ENCODE peak calls at places on chromosome 10, in ten cellular contexts. I is WTC11; Y is body of pancreas; F is adrenal gland; N is CD8-positive, alpha-beta T cell; K is tibial nerve; Z is AG04449; C is endodermal cell; X is neural crest cell; U is Peyer's patch. A is an unnamed sample.

GRCh38 chr10:102151774-102152544 is at the start of gene NOLC1:
- DNase-seq in Y (peak; percentile 99), F (peak; percentile 100), K (peak; percentile 98), N (peak; percentile 99), Z (peak; percentile 96), U (peak; percentile 100), X (peak; percentile 94), I (peak; percentile 100), C (peak; percentile 100), A (peak; percentile 100)

GRCh38 chr10:128463991-128464755 is 337.9 kb upstream of the MKI67 start:
- DNase-seq in F (peak; percentile 65), K (peak; percentile 43), C (peak; percentile 57), Z (peak; percentile 21), I (no peak), X (peak; percentile 47), N (peak; percentile 5), Y (no peak), U (peak; percentile 58), A (peak; percentile 63)

GRCh38 chr10:4677296-4678021 is 148.5 kb upstream of the AKR1E2 start:
- DNase-seq in K (no peak), C (no peak), Z (no peak), N (no peak), U (no peak), X (no peak), Y (no peak), F (no peak), I (no peak), A (peak; percentile 95)

GRCh38 chr10:116713846-116714245 is 28.5 kb downstream of the HSPA12A start:
- DNase-seq in X (no peak), N (no peak), F (no peak), Y (no peak), K (no peak), I (no peak), Z (no peak), C (no peak), U (no peak), A (no peak)

GRCh38 chr10:32166365-32166764 is 110.1 kb upstream of the KIF5B start:
- DNase-seq in I (no peak), C (no peak), K (no peak), Z (no peak), U (no peak), Y (no peak), N (no peak), X (no peak), F (no peak), A (no peak)

GRCh38 chr10:92830478-92831389 is 17.6 kb upstream of the EXOC6 start:
- DNase-seq in N (no peak), K (no peak), Z (no peak), U (no peak), I (no peak), C (no peak), X (no peak), F (peak; percentile 65), Y (no peak), A (no peak)

GRCh38 chr10:110425684-110426293 is 71.9 kb upstream of the DUSP5 start:
- DNase-seq in U (no peak), I (no peak), C (no peak), K (peak; percentile 47), N (no peak), Z (peak; percentile 98), F (no peak), Y (peak; percentile 15), X (no peak), A (peak; percentile 98)

GRCh38 chr10:67259319-67259929 is 333.6 kb downstream of the LRRTM3 start:
- DNase-seq in X (no peak), U (no peak), K (no peak), Z (no peak), F (no peak), I (no peak), Y (no peak), N (no peak), C (no peak), A (no peak)

GRCh38 chr10:73857446-73857845 is 16.9 kb downstream of the CAMK2G start:
- DNase-seq in Z (no peak), F (no peak), U (no peak), I (no peak), C (no peak), N (no peak), Y (no peak), X (no peak), K (no peak), A (peak; percentile 44)

GRCh38 chr10:112783653-112784426 is 166.2 kb upstream of the TCF7L2 start:
- DNase-seq in Z (no peak), C (no peak), Y (peak; percentile 27), U (no peak), F (peak; percentile 65), X (no peak), I (no peak), N (no peak), K (no peak), A (no peak)

GRCh38 chr10:535051-535450 is 154.4 kb downstream of the DIP2C start:
- DNase-seq in Y (no peak), K (no peak), U (no peak), X (no peak), Z (no peak), F (no peak), N (no peak), I (no peak), C (no peak), A (no peak)

GRCh38 chr10:64506963-64507362 is 985.8 kb downstream of the REEP3 start:
- DNase-seq in X (no peak), F (no peak), I (peak; percentile 12), K (no peak), Z (no peak), U (no peak), C (peak; percentile 92), N (no peak), Y (no peak), A (no peak)

GRCh38 chr10:89853796-89854195 is 152.4 kb downstream of the KIF20B start:
- DNase-seq in X (peak; percentile 18), K (no peak), N (no peak), Z (no peak), I (peak; percentile 81), Y (no peak), C (peak; percentile 92), U (no peak), F (no peak), A (no peak)
- TF ChIP-seq CTCF in X (peak; percentile 56), K (no peak), N (no peak), Z (no peak), I (peak; percentile 59), Y (no peak), C (peak; percentile 88), U (no peak), F (no peak), A (peak; percentile 19)

GRCh38 chr10:10056958-10057357 is 960.7 kb upstream of the CELF2 start:
- DNase-seq in X (no peak), K (no peak), F (no peak), C (no peak), N (no peak), Z (no peak), Y (no peak), I (no peak), U (no peak), A (peak; percentile 74)
- TF ChIP-seq CTCF in X (no peak), K (no peak), F (no peak), C (peak; percentile 64), N (no peak), Z (no peak), Y (no peak), I (no peak), U (no peak), A (peak; percentile 64)

GRCh38 chr10:115710136-115710535 is 562.9 kb downstream of the GFRA1 start:
- DNase-seq in X (no peak), Y (no peak), C (no peak), Z (no peak), I (no peak), K (no peak), U (no peak), F (no peak), N (no peak), A (no peak)
- TF ChIP-seq CTCF in X (peak; percentile 43), Y (no peak), C (peak; percentile 39), Z (no peak), I (no peak), K (no peak), U (no peak), F (peak; percentile 6), N (no peak), A (no peak)

GRCh38 chr10:70619271-70620019 is 16.9 kb upstream of the PRF1 start:
- DNase-seq in K (no peak), Z (no peak), F (no peak), C (no peak), X (no peak), U (no peak), I (no peak), Y (no peak), N (no peak), A (peak; percentile 58)
- TF ChIP-seq CTCF in K (no peak), Z (peak; percentile 4), F (no peak), C (peak; percentile 73), X (peak; percentile 50), U (peak; percentile 59), I (peak; percentile 41), Y (no peak), N (no peak), A (peak; percentile 54)

GRCh38 chr10:17597386-17597785 is 19.8 kb downstream of the HACD1 start:
- DNase-seq in N (no peak), C (no peak), I (no peak), F (no peak), U (no peak), Z (no peak), K (no peak), X (no peak), Y (no peak), A (no peak)

DNA sequence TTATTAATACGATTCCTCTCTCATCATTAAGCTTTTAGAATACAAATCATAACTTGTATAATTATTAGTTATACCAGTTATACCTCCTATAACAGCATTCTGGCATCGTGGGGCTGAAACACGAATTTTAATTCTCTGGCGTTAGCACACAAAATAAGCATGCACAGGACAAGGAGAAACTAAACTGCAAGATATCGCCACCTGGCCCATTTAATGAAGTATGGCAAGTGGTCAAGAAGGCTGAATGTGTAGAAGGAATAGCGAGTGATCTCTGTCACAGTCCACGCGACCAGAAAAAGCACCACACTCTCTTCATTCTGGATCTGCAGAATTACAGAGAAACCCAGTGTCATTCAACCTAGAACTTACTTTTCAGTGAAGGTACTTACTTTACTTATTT is 18.1 kb downstream of the HACD1 start:
- DNase-seq in X (no peak), Y (peak; percentile 33), C (peak; percentile 56), F (no peak), Z (no peak), N (no peak), K (no peak), U (no peak), I (no peak), A (peak; percentile 73)
- TF ChIP-seq CTCF in X (peak; percentile 51), Y (peak; percentile 36), C (peak; percentile 74), F (peak; percentile 2), Z (peak; percentile 46), N (no peak), K (no peak), U (no peak), I (no peak), A (peak; percentile 77)